ENCODE peak calls at places on chromosome 13, in six cellular contexts. B is stomach, E is mesothelial cell of epicardium, K is cardiac fibroblast, Y is tibial artery, C is AG04450. N is an unnamed sample.

GRCh38 chr13:95530178-95530577 is 22.3 kb upstream of the CLDN10 start:
- DNase-seq in Y (no peak), C (no peak), K (peak; percentile 59), E (no peak), B (no peak), N (no peak)

GRCh38 chr13:45174478-45174877 is 26.4 kb downstream of the KCTD4 start:
- DNase-seq in K (no peak), Y (no peak), C (no peak), E (no peak), B (no peak), N (no peak)

GRCh38 chr13:113980489-113981064 is 6.7 kb upstream of the C13orf46 start:
- DNase-seq in K (no peak), B (no peak), Y (peak; percentile 44), E (no peak), C (no peak), N (no peak)

GRCh38 chr13:90696656-90697055 is 650.8 kb upstream of the MIR17HG start:
- DNase-seq in C (no peak), E (no peak), B (no peak), Y (no peak), K (peak; percentile 54), N (no peak)

GRCh38 chr13:30608364-30608763 is 9.4 kb upstream of the USPL1 start:
- DNase-seq in K (no peak), C (no peak), E (no peak), B (no peak), Y (no peak), N (no peak)

GRCh38 chr13:112722433-112723250 is 32.8 kb downstream of the ATP11A start:
- DNase-seq in C (peak; percentile 90), E (peak; percentile 68), B (peak; percentile 79), K (peak; percentile 57), Y (no peak), N (no peak)

GRCh38 chr13:80591978-80592377 is 251.1 kb upstream of the SPRY2 start:
- DNase-seq in B (no peak), Y (no peak), E (no peak), K (no peak), C (no peak), N (no peak)

GRCh38 chr13:30857636-30858035 is 48.4 kb upstream of the MEDAG start:
- DNase-seq in K (no peak), Y (no peak), C (no peak), E (no peak), B (no peak), N (no peak)

GRCh38 chr13:80955487-80955886 is 614.6 kb upstream of the SPRY2 start:
- DNase-seq in K (peak; percentile 67), E (no peak), Y (no peak), C (no peak), B (no peak), N (no peak)

GRCh38 chr13:31234729-31235128 is 35.0 kb downstream of the B3GLCT start:
- DNase-seq in B (no peak), Y (no peak), C (no peak), E (no peak), K (peak; percentile 15), N (no peak)

GRCh38 chr13:51974485-51974884 is 36.8 kb downstream of the ATP7B start:
- DNase-seq in K (no peak), Y (no peak), E (no peak), B (no peak), C (no peak), N (no peak)

GRCh38 chr13:110830331-110830730 is 84.5 kb downstream of the ANKRD10 start:
- DNase-seq in Y (no peak), E (no peak), C (no peak), B (no peak), K (no peak), N (no peak)

GRCh38 chr13:67619987-67620386 is 389.9 kb upstream of the PCDH9 start:
- DNase-seq in C (peak; percentile 7), Y (no peak), E (no peak), K (no peak), B (no peak), N (no peak)

GRCh38 chr13:114021464-114022308 is 47.8 kb upstream of the C13orf46 start:
- DNase-seq in K (no peak), C (no peak), E (no peak), B (no peak), Y (peak; percentile 32), N (no peak)

GRCh38 chr13:97851269-97851668 is 102.2 kb upstream of the IPO5 start:
- DNase-seq in C (no peak), K (no peak), B (no peak), Y (no peak), E (no peak), N (no peak)

GRCh38 chr13:107518292-107518691 is 697.0 kb downstream of the LIG4 start:
- DNase-seq in Y (no peak), E (no peak), B (no peak), C (no peak), K (peak; percentile 2), N (no peak)

GRCh38 chr13:112854321-112854720 is 114.7 kb upstream of the MCF2L start:
- DNase-seq in E (no peak), K (no peak), B (no peak), Y (no peak), C (no peak), N (no peak)

GRCh38 chr13:99356216-99357089 is 49.3 kb upstream of the GPR183 start:
- DNase-seq in C (peak; percentile 39), E (no peak), B (no peak), Y (no peak), K (peak; percentile 80), N (peak; percentile 51)

GRCh38 chr13:75217949-75218348 is 264.0 kb downstream of the TBC1D4 start:
- DNase-seq in Y (no peak), C (no peak), K (peak; percentile 49), E (no peak), B (no peak), N (no peak)

GRCh38 chr13:74529968-74530367 is 395.8 kb upstream of the KLF12 start:
- DNase-seq in K (no peak), Y (no peak), B (no peak), E (no peak), C (no peak), N (no peak)

GRCh38 chr13:72651196-72651595 is 76.2 kb downstream of the MZT1 start:
- DNase-seq in C (no peak), E (no peak), B (no peak), Y (no peak), K (peak; percentile 5), N (no peak)

GRCh38 chr13:45441633-45442032 is 23.1 kb upstream of the COG3 start:
- DNase-seq in C (no peak), E (no peak), K (peak; percentile 40), B (no peak), Y (no peak), N (no peak)

GRCh38 chr13:33153421-33154381 is 131.9 kb downstream of the STARD13 start:
- DNase-seq in Y (peak; percentile 71), K (peak; percentile 88), E (no peak), C (no peak), B (no peak), N (no peak)

GRCh38 chr13:64958106-64958505 is 2272.0 kb downstream of the PCDH9 start:
- DNase-seq in Y (no peak), E (no peak), K (no peak), B (no peak), C (no peak), N (no peak)

DNA sequence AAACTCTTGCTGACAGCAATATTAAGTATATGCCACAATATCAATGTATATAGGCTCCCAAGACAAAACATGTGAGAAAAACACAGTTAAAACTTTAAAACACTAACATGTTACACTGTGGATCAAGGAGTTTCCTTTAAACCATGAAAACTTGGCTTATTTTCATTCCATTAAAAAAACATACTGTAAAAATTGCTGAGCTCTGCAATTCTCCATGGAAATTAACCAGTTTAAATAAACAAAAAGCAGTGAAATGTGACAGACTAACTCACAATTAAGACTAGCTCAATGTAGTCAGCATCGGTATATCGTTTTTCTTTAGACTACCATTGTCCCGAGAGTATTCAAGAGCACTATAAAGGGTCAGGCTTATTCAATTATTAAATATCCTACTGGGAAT is 930.5 kb upstream of the SLITRK1 start:
- DNase-seq in E (no peak), K (no peak), B (no peak), Y (no peak), C (no peak), N (no peak)
- TF ChIP-seq CTCF in E (no peak), K (no peak), B (no peak), Y (no peak), C (no peak), N (no peak)

DNA sequence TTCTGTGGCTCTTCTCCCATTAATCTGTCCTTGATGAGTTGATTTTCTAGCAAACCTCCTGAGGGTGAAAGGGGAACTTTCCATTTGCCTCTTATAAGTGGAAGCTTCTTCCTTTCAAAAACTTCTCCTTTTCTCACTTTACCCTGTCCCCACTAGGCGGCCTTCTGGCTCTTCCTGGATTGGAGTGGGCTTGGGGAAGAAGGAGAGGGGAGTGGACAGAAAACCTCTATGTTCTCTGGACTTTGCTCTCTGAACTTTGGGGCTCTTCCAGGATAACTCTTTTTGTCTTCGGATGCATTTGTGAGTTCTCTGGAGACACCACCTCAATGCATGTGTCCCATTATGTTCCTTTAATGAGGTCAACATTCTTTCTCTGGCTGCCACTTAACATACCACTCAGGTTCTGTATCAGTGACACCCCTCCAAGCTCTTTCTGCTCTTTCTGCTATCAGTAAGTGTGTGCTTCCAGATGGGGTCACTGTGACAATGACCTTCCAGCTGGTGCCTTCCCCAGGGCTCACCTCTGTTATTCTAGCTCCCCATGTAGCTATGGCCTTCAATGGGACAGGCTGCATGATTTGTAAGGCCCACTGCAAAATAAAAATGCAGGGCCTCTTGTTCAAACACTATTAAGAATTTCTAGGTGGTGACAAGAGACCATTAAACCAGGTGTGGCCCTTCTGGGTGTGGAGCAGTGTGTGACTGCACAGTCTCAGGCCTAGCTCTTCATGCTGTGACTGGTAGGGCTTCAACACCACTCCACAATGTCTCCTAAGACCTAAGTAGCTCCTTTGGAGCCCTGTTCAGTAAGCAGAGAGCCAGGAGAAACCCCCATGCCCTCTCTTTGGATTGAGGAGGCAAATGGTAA is 389.2 kb downstream of the EFNB2 start:
- DNase-seq in K (no peak), B (no peak), C (no peak), E (no peak), Y (no peak), N (no peak)
- TF ChIP-seq CTCF in K (no peak), B (no peak), C (no peak), E (no peak), Y (no peak), N (no peak)

DNA sequence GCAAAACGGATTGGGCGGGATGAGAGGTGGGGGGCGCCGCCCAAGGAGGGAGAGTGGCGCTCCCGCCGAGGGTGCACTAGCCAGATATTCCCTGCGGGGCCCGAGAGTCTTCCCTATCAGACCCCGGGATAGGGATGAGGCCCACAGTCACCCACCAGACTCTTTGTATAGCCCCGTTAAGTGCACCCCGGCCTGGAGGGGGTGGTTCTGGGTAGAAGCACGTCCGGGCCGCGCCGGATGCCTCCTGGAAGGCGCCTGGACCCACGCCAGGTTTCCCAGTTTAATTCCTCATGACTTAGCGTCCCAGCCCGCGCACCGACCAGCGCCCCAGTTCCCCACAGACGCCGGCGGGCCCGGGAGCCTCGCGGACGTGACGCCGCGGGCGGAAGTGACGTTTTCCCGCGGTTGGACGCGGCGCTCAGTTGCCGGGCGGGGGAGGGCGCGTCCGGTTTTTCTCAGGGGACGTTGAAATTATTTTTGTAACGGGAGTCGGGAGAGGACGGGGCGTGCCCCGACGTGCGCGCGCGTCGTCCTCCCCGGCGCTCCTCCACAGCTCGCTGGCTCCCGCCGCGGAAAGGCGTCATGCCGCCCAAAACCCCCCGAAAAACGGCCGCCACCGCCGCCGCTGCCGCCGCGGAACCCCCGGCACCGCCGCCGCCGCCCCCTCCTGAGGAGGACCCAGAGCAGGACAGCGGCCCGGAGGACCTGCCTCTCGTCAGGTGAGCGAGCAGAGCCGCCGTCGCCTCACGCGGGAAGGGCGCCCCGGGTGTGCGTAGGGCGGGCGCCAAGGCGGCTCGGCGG is at the start of gene RB1:
- DNase-seq in E (peak; percentile 88), K (peak; percentile 93), C (peak; percentile 61), B (peak; percentile 92), Y (peak; percentile 95), N (peak; percentile 90)
- TF ChIP-seq CTCF in E (no peak), K (no peak), C (no peak), B (no peak), Y (peak; percentile 4), N (no peak)

GRCh38 chr13:78241278-78241919 is 322.8 kb upstream of the EDNRB start:
- DNase-seq in B (no peak), K (peak; percentile 67), C (peak; percentile 2), E (peak; percentile 42), Y (no peak), N (no peak)
- TF ChIP-seq CTCF in B (no peak), K (peak; percentile 73), C (peak; percentile 71), E (peak; percentile 62), Y (no peak), N (no peak)

N was measured in natural killer cell.